ENCODE peak calls at places on chromosomes 6 and 20, in ten cellular contexts. H, W, J, V, P, N, C, Q, I and L are unnamed samples.

GRCh38 chr20:53322651-53323050 is 271.0 kb downstream of the ZNF217 start:
- DNase-seq in C (no peak), V (no peak), I (no peak), N (no peak), W (no peak), H (no peak), P (no peak), Q (peak), J (no peak), L (no peak)

GRCh38 chr20:37556538-37556937 is 28.9 kb upstream of the BLCAP start:
- DNase-seq in J (no peak), P (no peak), I (no peak), N (no peak), C (no peak), V (no peak), H (no peak), W (no peak), Q (no peak), L (no peak)

GRCh38 chr6:153140299-153140698 is 9.2 kb upstream of the RGS17 start:
- DNase-seq in W (no peak), Q (no peak), J (no peak), V (no peak), P (no peak), H (no peak), I (no peak), C (no peak), N (no peak), L (no peak)

GRCh38 chr6:15481414-15481813 is 181.4 kb downstream of the DTNBP1 start:
- DNase-seq in I (no peak), H (no peak), C (no peak), V (no peak), Q (no peak), J (no peak), W (no peak), N (no peak), P (no peak), L (no peak)

GRCh38 chr6:111445786-111446395 is 37.1 kb downstream of the REV3L start:
- DNase-seq in W (no peak), N (no peak), P (no peak), C (no peak), J (no peak), Q (no peak), I (no peak), V (no peak), H (no peak), L (no peak)

GRCh38 chr6:34559651-34560365 is 3.7 kb upstream of the SPDEF start:
- DNase-seq in N (no peak), I (no peak), P (no peak), C (no peak), V (no peak), H (no peak), Q (no peak), J (no peak), W (no peak), L (no peak)

GRCh38 chr20:18705490-18705889 is 108.1 kb upstream of the SCP2D1 start:
- DNase-seq in P (peak), W (peak), J (no peak), N (no peak), Q (no peak), H (peak), C (no peak), V (no peak), I (no peak), L (no peak)

GRCh38 chr20:52410182-52410647 is 218.6 kb upstream of the ZFP64 start:
- DNase-seq in N (peak), V (no peak), C (no peak), H (no peak), P (no peak), I (no peak), Q (peak), W (no peak), J (no peak), L (peak)

GRCh38 chr6:105301756-105302616 is 100.9 kb downstream of the PREP start:
- DNase-seq in H (no peak), W (no peak), N (no peak), J (no peak), V (no peak), Q (no peak), P (no peak), C (no peak), I (no peak), L (no peak)